ENCODE peak calls at places on chromosomes 11 and 22, in nine cellular contexts. K is upper lobe of right lung; H is GM23248; B is neural progenitor cell; S is fibroblast of lung; C is trophoblast cell; Z is heart left ventricle; P is CD8-positive, alpha-beta T cell; I is dorsolateral prefrontal cortex. D is an unnamed sample.

GRCh38 chr11:129987950-129988349 is 14.7 kb downstream of the PRDM10 start:
- DNase-seq in K (no peak), H (no peak), B (no peak), S (no peak), C (no peak), Z (no peak), P (no peak), I (no peak), D (no peak)

GRCh38 chr22:39266398-39267030 is 21.7 kb upstream of the PDGFB start:
- DNase-seq in K (no peak), H (peak), B (no peak), S (peak), C (peak), Z (peak), P (no peak), I (no peak), D (peak)

GRCh38 chr11:112524808-112525207 is 264.1 kb upstream of the PLET1 start:
- DNase-seq in K (no peak), H (peak), B (no peak), S (no peak), C (no peak), Z (peak), P (no peak), I (no peak), D (no peak)

GRCh38 chr11:33690290-33691050 is 10.2 kb downstream of the C11orf91 start:
- DNase-seq in K (no peak), H (peak), B (no peak), S (peak), C (peak), Z (peak), P (no peak), I (peak), D (peak)

GRCh38 chr11:58888579-58888978 is 44.1 kb upstream of the GLYATL2 start:
- DNase-seq in K (no peak), H (no peak), B (no peak), S (no peak), C (no peak), Z (no peak), P (no peak), I (no peak), D (no peak)

GRCh38 chr11:76596652-76597051 is 73.9 kb downstream of the LRRC32 start:
- DNase-seq in K (no peak), H (no peak), B (no peak), S (no peak), C (no peak), Z (no peak), P (no peak), I (no peak), D (no peak)

GRCh38 chr11:76379811-76380160 is 1.1 kb downstream of the THAP12 start:
- DNase-seq in K (no peak), H (no peak), B (no peak), S (no peak), C (no peak), Z (no peak), P (no peak), I (no peak), D (no peak)

GRCh38 chr11:12185914-12186313 is 75.5 kb downstream of the MICAL2 start:
- DNase-seq in K (peak), H (no peak), B (peak), S (peak), C (no peak), Z (no peak), P (no peak), I (no peak), D (no peak)

DNA sequence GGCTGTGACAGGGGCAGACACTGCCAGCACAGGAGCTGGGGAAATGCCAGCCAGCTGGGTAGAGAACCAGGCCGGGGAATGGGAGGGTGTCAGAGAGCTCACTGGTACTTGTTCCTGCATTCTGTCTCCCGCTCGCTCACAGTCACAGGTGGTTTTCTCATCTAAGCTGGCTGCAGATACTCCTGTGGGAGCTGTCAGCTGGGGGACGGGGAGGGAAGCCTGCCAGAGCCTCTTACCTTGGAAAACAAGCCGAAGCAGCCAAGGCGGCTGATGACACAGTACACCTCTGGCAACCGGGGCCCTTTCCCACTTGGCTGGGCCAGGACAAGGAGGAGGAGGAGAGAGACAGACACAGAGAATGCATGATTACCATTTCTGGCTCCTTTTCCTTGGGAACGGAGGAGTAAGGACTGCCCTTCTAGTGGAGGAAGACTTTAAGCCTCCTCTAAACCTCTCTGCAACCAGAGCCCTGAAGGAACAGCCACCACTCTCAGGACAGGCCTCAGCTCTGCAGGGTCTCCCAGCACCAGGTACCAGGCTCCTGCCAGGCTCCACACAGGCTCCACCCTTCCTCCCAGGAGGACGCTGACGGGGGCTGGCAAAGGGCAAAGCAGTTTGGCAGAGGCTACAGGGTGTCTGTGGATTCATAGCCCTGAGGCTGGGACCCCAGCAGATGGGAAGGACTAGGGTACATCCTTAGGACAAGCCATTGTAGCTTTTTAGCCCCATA is 25.1 kb downstream of the RPL27A start:
- DNase-seq in K (no peak), H (no peak), B (no peak), S (peak), C (no peak), Z (peak), P (no peak), I (peak), D (peak)
- H3K27ac ChIP-seq in K (peak), H (no peak), B (no peak), S (no peak), C (no peak), Z (peak), P (no peak), I (peak), D (peak)

DNA sequence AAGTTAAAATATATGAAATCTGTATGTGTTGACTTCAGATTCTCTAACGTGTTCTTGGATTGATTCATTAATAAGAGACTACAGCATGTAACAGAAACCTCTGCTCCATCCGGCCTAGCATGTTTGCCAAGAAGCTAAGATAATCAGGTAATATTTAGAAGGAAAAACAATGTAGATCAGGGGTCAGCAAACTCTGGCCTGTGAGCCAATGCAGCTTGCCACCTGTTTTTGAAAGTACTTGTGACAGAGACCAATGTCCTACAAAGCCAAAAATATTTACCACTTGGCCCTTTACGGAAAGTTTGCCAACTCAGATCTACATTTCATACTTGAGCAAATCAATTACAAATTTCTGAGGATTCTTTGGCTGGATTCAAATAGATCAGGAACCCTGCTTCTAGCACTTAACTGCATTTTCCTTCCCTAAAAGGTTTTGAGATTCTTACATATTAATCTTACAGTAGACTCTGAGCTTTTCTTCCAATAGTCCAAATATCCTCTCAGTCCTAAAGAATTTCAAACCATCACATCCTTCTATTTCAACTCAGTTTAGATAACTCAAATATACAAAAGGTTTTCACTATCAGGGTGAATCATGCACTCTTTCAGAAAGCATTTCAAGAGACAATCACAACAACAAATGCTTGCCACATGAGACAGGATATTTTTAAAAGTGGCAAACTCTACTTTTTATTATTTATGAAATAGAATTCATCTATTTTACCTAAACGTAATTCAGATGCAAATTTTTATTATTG is 29.5 kb downstream of the APOL5 start:
- DNase-seq in K (no peak), H (peak), B (no peak), S (peak), C (no peak), Z (no peak), P (no peak), I (no peak), D (no peak)
- H3K27ac ChIP-seq in K (no peak), H (peak), B (no peak), S (no peak), C (no peak), Z (peak), P (no peak), I (no peak), D (no peak)

DNA sequence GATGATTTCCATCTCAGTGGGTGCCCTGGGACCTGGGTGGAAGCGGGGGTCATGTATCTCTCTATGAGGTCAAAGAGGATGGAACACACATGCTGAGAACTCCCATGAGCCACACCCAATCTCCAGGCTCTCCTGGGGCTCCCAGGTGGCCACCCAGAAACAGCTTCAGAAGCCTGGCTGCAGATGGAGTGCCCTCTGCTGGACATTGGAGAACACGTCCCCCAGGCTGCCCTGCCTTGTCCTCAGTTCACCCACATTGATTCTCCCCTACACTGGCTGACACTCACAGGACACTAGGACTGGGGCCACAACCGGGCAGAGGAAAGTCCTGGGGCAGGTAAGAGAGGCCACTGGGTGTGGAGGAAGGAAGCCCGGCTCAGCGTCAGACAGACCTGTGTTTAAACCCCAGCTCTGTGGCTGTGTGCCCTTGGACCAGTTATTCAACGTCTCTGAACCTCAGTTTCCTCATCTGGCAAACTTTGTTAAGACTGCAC is 4.5 kb upstream of the NOL12 start:
- DNase-seq in K (peak), H (peak), B (peak), S (peak), C (peak), Z (peak), P (peak), I (no peak), D (peak)
- H3K27ac ChIP-seq in K (no peak), H (peak), B (no peak), S (peak), C (no peak), Z (no peak), P (no peak), I (no peak), D (no peak)

GRCh38 chr22:17957683-17958082 is 66.7 kb downstream of the MICAL3 start:
- DNase-seq in K (no peak), H (peak), B (no peak), S (no peak), C (no peak), Z (no peak), P (no peak), I (no peak), D (no peak)

GRCh38 chr22:17962168-17962567 is 62.2 kb downstream of the MICAL3 start:
- DNase-seq in K (no peak), H (no peak), B (no peak), S (no peak), C (no peak), Z (no peak), P (no peak), I (no peak), D (no peak)

GRCh38 chr22:17963015-17963414 is 61.3 kb downstream of the MICAL3 start:
- DNase-seq in K (no peak), H (no peak), B (no peak), S (no peak), C (no peak), Z (no peak), P (no peak), I (no peak), D (no peak)

GRCh38 chr22:17961443-17961729 is 63.0 kb downstream of the MICAL3 start:
- DNase-seq in K (no peak), H (no peak), B (no peak), S (no peak), C (no peak), Z (no peak), P (no peak), I (no peak), D (no peak)

DNA sequence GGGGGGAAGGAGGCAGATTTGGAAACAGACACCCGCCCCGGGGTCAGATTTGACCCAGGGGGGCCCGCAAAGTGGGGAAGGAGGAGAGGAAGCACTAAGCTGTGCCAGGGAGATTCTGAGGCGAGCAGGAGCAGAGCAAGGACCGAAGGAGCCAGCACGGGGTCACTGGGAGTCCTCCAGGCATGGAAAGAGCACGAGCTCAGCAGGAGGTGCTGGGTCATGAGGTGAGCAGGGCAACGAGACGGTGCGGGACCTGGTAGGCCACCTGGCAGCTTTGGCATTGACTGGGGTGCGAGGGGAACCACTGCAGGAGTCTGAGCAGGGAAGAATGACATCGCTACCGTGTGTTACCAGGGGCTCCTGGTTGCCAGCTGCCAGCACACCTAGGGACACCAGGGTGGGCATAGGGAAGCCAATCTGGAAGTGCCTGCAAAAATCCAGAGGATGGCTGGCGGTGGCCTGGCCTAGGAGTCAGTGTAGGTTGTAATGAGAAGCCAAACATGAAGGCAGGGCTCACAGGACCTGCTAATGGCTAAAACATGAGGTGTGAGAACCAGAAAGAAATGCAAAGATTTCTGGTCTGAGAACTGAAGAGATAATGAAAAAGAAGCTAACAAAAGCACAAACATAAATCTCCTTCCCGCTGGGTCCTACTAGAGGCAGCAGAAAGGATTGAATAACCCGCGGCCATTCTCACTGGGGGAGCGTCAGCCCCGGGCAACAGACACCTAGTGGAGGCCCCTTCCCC is 63.5 kb downstream of the MICAL3 start:
- DNase-seq in K (no peak), H (no peak), B (peak), S (no peak), C (no peak), Z (no peak), P (no peak), I (no peak), D (no peak)
- H3K27ac ChIP-seq in K (no peak), H (no peak), B (no peak), S (no peak), C (no peak), Z (no peak), P (no peak), I (no peak), D (no peak)

GRCh38 chr11:131534031-131534430 is 163.6 kb downstream of the NTM start:
- DNase-seq in K (no peak), H (no peak), B (no peak), S (no peak), C (no peak), Z (no peak), P (no peak), I (peak), D (peak)
- H3K27ac ChIP-seq in K (no peak), H (no peak), B (no peak), S (no peak), C (no peak), Z (no peak), P (no peak), I (peak), D (peak)

GRCh38 chr11:117490911-117491310 is 163.3 kb downstream of the CEP164 start:
- DNase-seq in K (no peak), H (no peak), B (no peak), S (no peak), C (no peak), Z (no peak), P (no peak), I (peak), D (no peak)

GRCh38 chr11:117486059-117486458 is 158.4 kb downstream of the CEP164 start:
- DNase-seq in K (no peak), H (no peak), B (no peak), S (no peak), C (no peak), Z (no peak), P (no peak), I (no peak), D (no peak)

GRCh38 chr11:117492578-117493251 is 165.1 kb downstream of the CEP164 start:
- DNase-seq in K (no peak), H (no peak), B (peak), S (no peak), C (no peak), Z (no peak), P (no peak), I (no peak), D (no peak)

GRCh38 chr11:117488996-117489952 is 161.6 kb downstream of the CEP164 start:
- DNase-seq in K (no peak), H (no peak), B (no peak), S (no peak), C (no peak), Z (peak), P (no peak), I (no peak), D (no peak)

DNA sequence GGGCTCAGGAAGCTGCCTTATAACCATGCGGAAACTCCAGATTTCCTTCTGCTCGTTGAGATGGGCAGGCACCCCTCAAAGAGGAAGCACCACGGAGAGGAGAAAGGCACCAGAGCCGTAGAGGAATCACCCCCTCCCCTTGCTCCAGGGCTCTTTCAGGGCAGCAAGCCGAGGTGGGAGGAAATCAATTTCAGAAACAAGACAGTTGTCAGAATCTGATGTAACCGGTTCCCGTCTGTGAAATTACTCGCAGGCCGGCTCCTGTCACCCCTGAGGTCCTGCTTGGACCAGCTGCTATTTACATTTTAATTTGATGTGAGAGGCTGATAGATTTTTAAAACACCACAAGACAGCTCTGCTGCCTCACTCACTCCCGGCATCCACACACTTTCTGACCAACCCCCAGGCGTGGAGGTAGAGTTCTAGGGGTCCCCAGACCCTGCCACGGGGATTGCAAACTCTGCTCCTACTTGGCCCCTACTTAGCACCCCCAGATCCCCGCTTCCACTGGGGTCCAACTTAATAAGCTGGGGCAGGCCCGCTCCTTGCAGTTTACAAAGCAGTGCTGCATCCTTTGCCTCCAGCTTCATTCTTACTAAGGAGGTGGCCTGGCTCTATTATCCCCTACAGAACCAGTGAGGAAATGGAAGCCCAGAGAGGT is 162.5 kb downstream of the CEP164 start:
- DNase-seq in K (no peak), H (no peak), B (no peak), S (no peak), C (no peak), Z (peak), P (no peak), I (no peak), D (no peak)
- H3K27ac ChIP-seq in K (no peak), H (no peak), B (no peak), S (no peak), C (no peak), Z (no peak), P (no peak), I (no peak), D (no peak)